ENCODE peak calls at places on chromosomes 16 and 17, in six cellular contexts. Y is astrocyte of the spinal cord; V is PC-9; B is effector memory CD4-positive, alpha-beta T cell; U is Karpas-422; P is bronchial epithelial cell. M is an unnamed sample.

GRCh38 chr17:16881239-16881924 is 90.5 kb downstream of the TNFRSF13B start:
- DNase-seq in P (no peak), V (no peak), Y (no peak), U (no peak), B (no peak), M (no peak)

GRCh38 chr16:17147942-17148341 is 322.8 kb downstream of the XYLT1 start:
- DNase-seq in U (no peak), P (no peak), V (no peak), Y (no peak), B (no peak), M (no peak)

GRCh38 chr16:67277294-67277998 is 1.9 kb upstream of the PLEKHG4 start:
- DNase-seq in B (no peak), V (peak), Y (peak), P (peak), U (no peak), M (no peak)

GRCh38 chr16:57797526-57798266 is 4.6 kb downstream of the KIFC3 start:
- DNase-seq in U (no peak), B (no peak), Y (no peak), V (peak), P (peak), M (no peak)

GRCh38 chr16:64784635-64785034 is 337.2 kb downstream of the CDH11 start:
- DNase-seq in B (no peak), P (no peak), U (no peak), V (no peak), Y (no peak), M (no peak)

GRCh38 chr17:75456417-75457046 is at the start of gene TMEM94:
- DNase-seq in B (peak), V (peak), U (peak), P (peak), Y (peak), M (peak)

GRCh38 chr17:8859029-8859803 is 8.3 kb downstream of the PIK3R6 start:
- DNase-seq in B (no peak), V (no peak), Y (peak), U (no peak), P (peak), M (no peak)

GRCh38 chr17:77281024-77281903 is 140.5 kb downstream of the SEC14L1 start:
- DNase-seq in V (peak), U (no peak), B (peak), Y (peak), P (peak), M (no peak)

GRCh38 chr17:72717676-72718075 is 374.8 kb downstream of the SLC39A11 start:
- DNase-seq in B (no peak), P (no peak), Y (no peak), V (peak), U (no peak), M (no peak)

GRCh38 chr17:72717276-72717675 is 375.2 kb downstream of the SLC39A11 start:
- DNase-seq in B (no peak), Y (no peak), U (no peak), P (no peak), V (no peak), M (no peak)

GRCh38 chr17:72719206-72719581 is 373.3 kb downstream of the SLC39A11 start:
- DNase-seq in V (no peak), P (no peak), Y (no peak), U (no peak), B (no peak), M (no peak)

GRCh38 chr17:72720494-72720825 is 372.0 kb downstream of the SLC39A11 start:
- DNase-seq in U (no peak), B (no peak), P (no peak), V (no peak), Y (no peak), M (no peak)

GRCh38 chr17:72719582-72720493 is 372.6 kb downstream of the SLC39A11 start:
- DNase-seq in Y (peak), U (no peak), P (no peak), V (no peak), B (peak), M (no peak)
- H3K4me3 ChIP-seq in Y (no peak), U (no peak), P (no peak), V (no peak), B (peak), M (no peak)

GRCh38 chr17:29563816-29564215 is 3.0 kb downstream of the ABHD15 start:
- DNase-seq in U (peak), Y (no peak), B (no peak), P (no peak), V (no peak), M (no peak)
- H3K4me3 ChIP-seq in U (no peak), Y (no peak), B (no peak), P (no peak), V (no peak), M (no peak)

DNA sequence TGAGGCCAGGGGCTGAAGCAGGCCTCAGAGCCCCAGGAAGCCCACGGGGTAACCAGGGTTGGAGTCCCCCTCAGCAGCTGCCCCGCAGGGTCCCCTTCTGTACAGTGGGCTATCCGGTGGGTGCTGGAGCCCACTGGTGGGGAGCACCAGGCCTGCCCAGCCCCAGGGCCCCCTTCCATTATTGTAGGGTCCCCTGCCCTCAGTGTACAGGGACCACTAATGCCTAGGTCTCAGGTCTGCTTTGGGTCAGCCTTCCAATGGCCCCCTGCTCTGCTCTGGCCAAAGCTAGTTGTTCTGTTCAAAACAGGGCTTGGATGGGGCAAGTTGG is 1.1 kb downstream of the ADAM11 start:
- DNase-seq in U (no peak), B (no peak), P (no peak), V (no peak), Y (no peak), M (no peak)
- H3K4me3 ChIP-seq in U (no peak), B (no peak), P (no peak), V (no peak), Y (no peak), M (no peak)

DNA sequence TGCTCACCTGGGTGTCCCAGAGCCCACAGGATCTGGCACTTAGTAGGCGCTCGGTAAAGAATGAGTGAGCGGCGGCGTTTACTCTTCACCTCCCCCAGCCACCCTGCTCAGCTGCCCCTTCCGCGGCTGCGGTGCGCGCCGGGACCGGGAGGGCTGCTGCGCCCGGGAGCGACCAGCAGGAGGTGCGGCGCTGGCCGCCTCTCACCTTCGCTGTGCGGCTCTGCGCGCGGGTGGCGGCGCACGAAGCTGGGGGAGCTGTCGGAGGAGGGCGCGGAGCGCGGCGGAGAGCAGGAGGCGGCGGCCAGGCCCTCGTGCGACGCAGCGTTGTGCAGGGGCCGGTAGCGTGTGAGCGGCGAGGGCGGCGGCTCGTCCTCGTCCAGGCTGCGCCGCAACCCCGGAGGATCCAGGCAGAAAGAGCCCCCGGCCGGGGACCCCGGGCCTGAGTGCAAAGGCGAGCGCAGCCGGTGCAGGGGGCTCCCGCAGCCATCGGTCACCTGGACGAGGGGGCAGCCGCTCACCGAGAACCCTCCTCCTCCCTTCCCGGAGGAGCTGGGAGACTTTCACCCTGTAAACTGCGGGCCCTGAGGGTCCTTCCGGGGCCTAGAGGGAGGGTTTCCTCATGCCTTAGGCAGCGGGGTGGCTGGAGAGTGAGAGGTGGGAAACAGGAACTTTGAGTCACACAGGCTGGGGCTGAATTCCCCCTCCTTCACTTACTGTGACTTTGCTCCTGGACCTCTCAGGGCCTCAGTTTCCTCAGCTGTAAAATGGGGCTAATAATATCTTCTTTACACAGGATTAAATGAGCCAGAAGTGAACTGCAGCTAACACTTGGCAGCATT is 12.5 kb downstream of the SAMD14 start:
- DNase-seq in B (peak), V (peak), U (no peak), Y (peak), P (peak), M (no peak)
- H3K4me3 ChIP-seq in B (peak), V (no peak), U (no peak), Y (no peak), P (no peak), M (no peak)

DNA sequence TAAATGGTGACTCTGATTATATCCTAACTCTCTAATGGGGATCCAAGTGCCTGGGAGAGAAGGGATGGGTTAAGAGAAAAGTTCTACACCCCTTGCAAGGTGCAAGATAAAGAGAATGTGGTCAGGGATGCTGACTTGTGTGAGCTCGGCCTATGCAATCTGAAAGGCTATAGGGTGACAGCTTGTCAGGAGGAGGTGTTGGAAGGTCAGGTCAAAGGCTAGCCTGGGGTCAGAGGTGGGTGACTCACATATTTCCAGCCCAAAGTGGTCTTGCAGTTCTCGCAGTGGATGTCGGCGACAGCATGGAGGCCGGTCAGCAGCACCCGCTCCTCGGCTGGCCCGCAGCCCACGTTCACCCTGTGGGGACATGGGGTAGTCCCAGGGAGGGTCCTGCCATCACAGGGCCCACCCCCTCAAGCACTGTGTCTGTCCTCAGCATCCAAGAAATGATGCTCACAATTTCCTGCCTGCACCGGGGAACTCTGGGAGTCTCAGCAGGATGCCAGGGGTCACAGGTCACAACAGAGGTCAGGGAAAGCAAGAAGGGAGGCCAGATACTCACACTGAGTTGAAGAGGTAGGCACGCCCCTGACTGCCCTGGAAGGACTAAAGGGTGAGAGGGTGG is 1.4 kb downstream of the YPEL3 start:
- DNase-seq in V (no peak), U (no peak), B (no peak), P (no peak), Y (no peak), M (no peak)
- H3K4me3 ChIP-seq in V (no peak), U (peak), B (peak), P (no peak), Y (no peak), M (peak)

GRCh38 chr17:40281663-40282062 is 6.0 kb upstream of the CDC6 start:
- DNase-seq in B (no peak), P (no peak), V (peak), U (no peak), Y (no peak), M (no peak)

GRCh38 chr17:40286473-40286872 is 1.2 kb upstream of the CDC6 start:
- DNase-seq in Y (no peak), P (no peak), B (no peak), V (no peak), U (no peak), M (no peak)

GRCh38 chr17:40283662-40284061 is 4.0 kb upstream of the CDC6 start:
- DNase-seq in V (no peak), B (no peak), U (no peak), Y (peak), P (peak), M (no peak)

GRCh38 chr17:40287159-40287493 is 553 bp upstream of the CDC6 start:
- DNase-seq in P (no peak), U (no peak), V (no peak), B (no peak), Y (no peak), M (no peak)

DNA sequence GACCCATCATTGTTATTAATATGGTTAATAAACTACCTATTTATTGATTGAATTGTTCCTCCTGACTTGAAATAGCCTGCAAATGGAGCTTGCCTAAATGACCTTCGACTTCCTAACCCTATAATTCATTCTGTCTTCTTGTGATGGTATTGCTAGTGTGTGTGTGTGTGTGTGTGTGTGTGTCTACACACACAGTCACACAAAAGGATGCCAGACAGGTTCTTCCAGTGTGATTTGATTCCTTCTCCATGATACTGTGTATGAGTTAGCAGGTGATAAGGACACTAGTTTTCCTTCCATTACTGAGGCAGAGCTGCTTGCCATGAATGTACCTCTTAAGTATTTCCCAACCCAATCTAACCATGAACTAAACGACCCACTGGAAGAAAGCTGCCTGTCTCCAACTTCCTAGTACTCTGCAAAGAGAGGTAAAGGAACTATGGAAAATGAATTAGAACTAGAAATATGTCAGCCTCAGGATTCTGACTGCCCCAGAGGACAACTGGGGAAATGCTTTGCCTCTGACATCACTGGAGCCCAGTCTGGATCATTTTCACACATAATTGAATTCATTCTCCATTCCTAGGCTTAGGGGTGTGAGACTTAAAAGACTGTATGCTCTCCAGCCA is 3.5 kb upstream of the CDC6 start:
- DNase-seq in P (peak), U (no peak), V (peak), Y (peak), B (no peak), M (no peak)
- H3K4me3 ChIP-seq in P (peak), U (no peak), V (peak), Y (peak), B (no peak), M (no peak)

DNA sequence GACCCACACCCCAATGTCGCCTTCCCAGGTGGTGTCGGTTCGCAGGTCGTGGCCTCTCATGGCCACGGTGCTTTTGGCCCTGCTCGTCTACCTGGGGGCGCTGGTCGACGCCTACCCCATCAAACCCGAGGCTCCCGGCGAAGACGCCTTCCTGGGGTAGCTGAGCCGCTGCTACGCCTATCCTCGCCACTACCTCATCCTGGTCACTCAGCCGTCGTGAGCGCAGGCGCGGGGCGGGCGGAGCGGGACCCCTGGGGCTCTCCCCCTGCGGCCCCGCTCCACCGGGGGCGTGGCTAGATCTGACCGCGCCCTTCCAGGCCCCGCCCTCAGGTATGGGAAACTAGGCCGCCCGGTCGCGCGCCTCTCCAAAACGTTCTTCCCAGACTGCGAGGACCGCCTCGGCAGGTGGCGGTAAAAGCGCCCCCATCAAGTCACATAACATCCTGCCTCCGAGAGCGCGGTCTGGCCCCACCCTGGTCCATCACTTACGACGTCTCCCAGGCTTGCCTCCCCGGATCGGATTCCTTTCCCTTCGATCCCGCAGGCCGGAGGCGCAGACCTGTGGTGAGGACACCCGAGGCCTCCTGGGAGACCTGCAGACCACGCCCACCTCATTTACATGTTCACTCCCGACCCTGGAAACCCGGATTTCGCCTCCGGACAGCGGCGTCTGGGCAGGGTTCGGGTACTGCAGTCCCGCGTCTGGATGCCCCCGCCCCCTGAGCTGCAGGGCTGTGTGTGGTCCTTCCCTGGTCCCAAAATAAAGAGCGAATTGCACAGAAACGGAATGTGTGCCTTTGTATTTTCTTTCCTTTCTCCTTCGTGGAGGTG is 91.5 kb upstream of the TMEM97 start:
- DNase-seq in U (no peak), B (no peak), Y (peak), V (peak), P (peak), M (no peak)
- H3K4me3 ChIP-seq in U (no peak), B (peak), Y (peak), V (peak), P (peak), M (peak)

GRCh38 chr17:79919164-79919585 is 79.9 kb upstream of the CBX4 start:
- DNase-seq in V (peak), P (peak), B (no peak), Y (peak), U (no peak), M (no peak)

GRCh38 chr17:79921411-79922160 is 82.3 kb upstream of the CBX4 start:
- DNase-seq in B (no peak), Y (no peak), V (no peak), U (no peak), P (no peak), M (no peak)

GRCh38 chr17:79920751-79921410 is 81.6 kb upstream of the CBX4 start:
- DNase-seq in Y (no peak), U (no peak), V (no peak), B (no peak), P (no peak), M (no peak)

GRCh38 chr17:79918581-79919163 is 79.4 kb upstream of the CBX4 start:
- DNase-seq in U (no peak), Y (no peak), V (no peak), B (no peak), P (no peak), M (no peak)

GRCh38 chr17:79919862-79920720 is 80.9 kb upstream of the CBX4 start:
- DNase-seq in V (no peak), U (no peak), B (no peak), P (no peak), Y (no peak), M (no peak)
- H3K4me3 ChIP-seq in V (no peak), U (no peak), B (no peak), P (no peak), Y (no peak), M (no peak)